ENCODE peak calls at places on chromosomes 6 and 20, in six cellular contexts. M is CD4-positive, CD25-positive, alpha-beta regulatory T cell; Z is WERI-Rb-1; F is tibial artery; Y is aorta; V is heart right ventricle. G is an unnamed sample.
A peak's percentile ranks its signal among the peaks of the same experiment; 100 is the strongest.

GRCh38 chr6:87197547-87197946 is 42.2 kb downstream of the ZNF292 start:
- DNase-seq in M (peak; percentile 42), F (no peak), V (no peak), Y (no peak), Z (no peak), G (no peak)

GRCh38 chr6:138666636-138667035 is 106.9 kb upstream of the CCDC28A start:
- DNase-seq in V (no peak), Y (no peak), F (no peak), M (no peak), Z (no peak), G (peak; percentile 31)

GRCh38 chr6:81696505-81696904 is 56.0 kb downstream of the TENT5A start:
- DNase-seq in F (no peak), M (peak; percentile 3), Y (no peak), V (no peak), Z (no peak), G (peak; percentile 16)

GRCh38 chr6:154410619-154411044 is 54.0 kb upstream of the IPCEF1 start:
- DNase-seq in F (peak; percentile 42), Y (peak; percentile 80), M (peak; percentile 50), Z (no peak), V (no peak), G (peak; percentile 98)

GRCh38 chr6:3321042-3321441 is 62.3 kb downstream of the PSMG4 start:
- DNase-seq in Y (no peak), F (no peak), V (no peak), Z (no peak), M (no peak), G (no peak)

GRCh38 chr6:11764250-11764604 is 14.4 kb downstream of the ADTRP start:
- DNase-seq in F (no peak), V (no peak), Z (no peak), Y (no peak), M (peak; percentile 34), G (no peak)

GRCh38 chr6:138374815-138375214 is 2.9 kb upstream of the SMIM28 start:
- DNase-seq in M (no peak), V (no peak), Y (no peak), F (no peak), Z (no peak), G (no peak)

GRCh38 chr20:1920252-1920651 is 25.0 kb downstream of the SIRPA start:
- DNase-seq in V (no peak), Z (no peak), F (no peak), M (no peak), Y (no peak), G (no peak)

GRCh38 chr6:49072146-49072545 is 390.9 kb downstream of the MMUT start:
- DNase-seq in M (no peak), Z (no peak), F (no peak), Y (no peak), V (no peak), G (no peak)

GRCh38 chr20:18811186-18811585 is 2.4 kb upstream of the SCP2D1 start:
- DNase-seq in Y (no peak), M (no peak), F (no peak), Z (no peak), V (no peak), G (no peak)

GRCh38 chr6:14930366-14930989 is 315.4 kb upstream of the JARID2 start:
- DNase-seq in Y (no peak), M (peak; percentile 51), V (no peak), F (no peak), Z (no peak), G (no peak)

GRCh38 chr6:44034391-44034861 is 92.8 kb downstream of the MRPL14 start:
- DNase-seq in V (no peak), F (no peak), Z (peak; percentile 9), Y (peak; percentile 65), M (no peak), G (no peak)

GRCh38 chr6:113719056-113719455 is 138.1 kb upstream of the MARCKS start:
- DNase-seq in Z (peak; percentile 10), F (no peak), M (no peak), Y (no peak), V (no peak), G (no peak)

GRCh38 chr6:126640921-126641320 is 301.0 kb downstream of the CENPW start:
- DNase-seq in V (no peak), F (no peak), Y (no peak), Z (no peak), M (no peak), G (no peak)

GRCh38 chr6:127561660-127562059 is 15.3 kb upstream of the C6orf58 start:
- DNase-seq in M (no peak), Y (no peak), Z (no peak), F (no peak), V (no peak), G (no peak)

GRCh38 chr20:3612795-3613560 is 50.2 kb downstream of the GFRA4 start:
- DNase-seq in V (no peak), Y (no peak), Z (no peak), M (no peak), F (no peak), G (no peak)

GRCh38 chr6:156687875-156688549 is 89.2 kb upstream of the ARID1B start:
- DNase-seq in Y (peak; percentile 80), Z (peak; percentile 34), M (no peak), F (peak; percentile 23), V (peak; percentile 15), G (peak; percentile 35)

GRCh38 chr6:130694617-130695016 is 132.6 kb upstream of the SMLR1 start:
- DNase-seq in V (no peak), F (no peak), M (no peak), Z (no peak), Y (no peak), G (no peak)

GRCh38 chr6:130700397-130700796 is 126.8 kb upstream of the SMLR1 start:
- DNase-seq in Y (no peak), V (no peak), M (no peak), Z (no peak), F (no peak), G (no peak)

GRCh38 chr6:130697661-130698535 is 129.3 kb upstream of the SMLR1 start:
- DNase-seq in F (peak; percentile 34), Y (no peak), M (peak; percentile 84), V (no peak), Z (peak; percentile 49), G (peak; percentile 70)

GRCh38 chr6:130693944-130694343 is 133.3 kb upstream of the SMLR1 start:
- DNase-seq in M (peak; percentile 27), Y (no peak), V (no peak), F (no peak), Z (no peak), G (no peak)

GRCh38 chr6:130696806-130697205 is 130.4 kb upstream of the SMLR1 start:
- DNase-seq in Z (no peak), M (no peak), F (no peak), Y (no peak), V (no peak), G (no peak)
- H3K4me3 ChIP-seq in Z (no peak overlapping the region), M (no peak overlapping the region), F (no peak overlapping the region), Y (no peak overlapping the region), V (no peak overlapping the region), G (no peak overlapping the region)

DNA sequence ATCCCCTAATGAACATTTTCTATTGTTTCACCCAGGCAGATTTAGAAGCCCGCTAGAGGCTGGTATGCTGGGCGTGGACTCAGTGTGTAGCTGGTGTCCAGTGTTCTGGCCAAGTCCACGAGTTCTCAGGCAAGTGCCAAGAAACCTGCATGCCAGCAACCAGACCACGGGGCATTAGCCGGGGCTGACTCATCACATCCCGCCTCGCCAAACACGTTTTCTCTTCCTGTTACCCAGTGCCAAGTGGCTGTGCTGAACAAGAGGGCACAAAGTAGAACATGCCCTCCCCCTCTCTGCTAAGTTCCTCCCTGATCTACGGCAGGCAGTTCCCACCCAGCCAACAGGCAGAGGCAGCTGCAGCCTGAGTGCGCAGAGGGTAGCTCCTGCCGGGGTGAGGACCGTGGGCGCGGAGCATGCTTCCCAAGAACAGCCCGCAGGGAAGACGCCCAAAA is 29.6 kb downstream of the RAMACL start:
- DNase-seq in F (peak; percentile 91), M (peak; percentile 49), V (peak; percentile 80), Y (peak; percentile 94), Z (no peak), G (peak; percentile 91)
- H3K4me3 ChIP-seq in F (no peak overlapping the region), M (no peak overlapping the region), V (no peak overlapping the region), Y (no peak overlapping the region), Z (no peak overlapping the region), G (no peak overlapping the region)

GRCh38 chr6:32190054-32190945 is at the start of gene PBX2:
- DNase-seq in M (peak; percentile 95), Y (peak; percentile 95), Z (peak; percentile 97), F (peak; percentile 97), V (peak; percentile 86), G (peak; percentile 93)
- H3K4me3 ChIP-seq in M (peak within 1 kb of the TSS; percentile 84), Y (peak within 1 kb of the TSS; percentile 89), Z (peak within 1 kb of the TSS; percentile 53), F (peak within 1 kb of the TSS; percentile 86), V (peak within 1 kb of the TSS; percentile 85), G (peak within 1 kb of the TSS; percentile 76)

GRCh38 chr20:44382641-44383040 is 27.1 kb downstream of the HNF4A start:
- DNase-seq in M (no peak), F (no peak), Y (no peak), V (no peak), Z (no peak), G (no peak)
- H3K4me3 ChIP-seq in M (no peak overlapping the region), F (no peak overlapping the region), Y (no peak overlapping the region), V (no peak overlapping the region), Z (no peak overlapping the region), G (no peak overlapping the region)

DNA sequence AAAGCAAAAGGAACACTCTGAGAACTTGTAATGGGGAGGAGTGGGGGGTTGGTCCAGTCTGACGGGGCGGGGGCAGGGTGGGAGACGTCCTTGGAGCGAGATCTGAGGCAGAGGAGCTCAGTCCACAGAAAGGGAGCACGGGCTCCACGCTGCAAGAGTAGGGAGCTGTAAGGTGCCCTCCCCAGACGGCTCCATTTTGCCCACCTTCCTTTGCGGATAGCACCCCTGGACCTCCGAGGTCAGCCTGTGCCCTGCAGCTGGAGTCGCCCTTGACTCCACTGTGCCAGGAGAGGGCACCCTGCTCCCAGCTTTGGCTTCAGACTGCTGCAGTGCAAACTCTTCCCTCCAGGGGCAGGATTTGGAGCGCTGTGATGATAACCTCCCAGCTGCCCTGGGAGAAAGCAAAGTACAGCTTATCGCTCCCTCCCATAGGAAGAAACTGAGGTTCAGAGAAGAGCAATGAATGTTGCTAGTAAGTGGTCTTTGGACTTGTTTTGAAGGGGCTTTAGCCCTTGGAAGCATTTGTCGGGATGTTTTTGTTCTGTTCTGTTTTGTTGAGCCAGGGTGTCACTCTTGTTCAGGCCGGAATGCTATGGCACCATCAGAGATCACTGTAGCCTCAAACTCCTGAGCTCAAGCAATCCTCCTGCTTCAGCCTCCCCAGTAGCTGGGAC is 9.5 kb upstream of the AHCY start:
- DNase-seq in V (peak; percentile 82), M (peak; percentile 88), Z (peak; percentile 88), F (peak; percentile 82), Y (peak; percentile 92), G (peak; percentile 81)
- H3K4me3 ChIP-seq in V (no peak overlapping the region), M (no peak overlapping the region), Z (peak overlapping the region; percentile 17), F (no peak overlapping the region), Y (no peak overlapping the region), G (peak overlapping the region; percentile 18)

GRCh38 chr6:164911151-164911550 is 398.3 kb downstream of the C6orf118 start:
- DNase-seq in M (no peak), Y (no peak), Z (no peak), F (no peak), V (no peak), G (no peak)
- H3K4me3 ChIP-seq in M (no peak overlapping the region), Y (no peak overlapping the region), Z (no peak overlapping the region), F (no peak overlapping the region), V (peak overlapping the region; percentile 3), G (no peak overlapping the region)